ENCODE peak calls at places on chromosomes 5 and 9, in six cellular contexts. One of them, this sample, is unnamed. For H3K4me1, the result is how much of the 10 kb centered on the place peaks cover.

GRCh38 chr5:76601470-76601869 is 21.7 kb downstream of the F2RL2 start:
- DNase-seq in A549: peak
- DNase-seq in spleen: no peak
- DNase-seq in right cardiac atrium: no peak
- DNase-seq in body of pancreas: peak
- DNase-seq in transverse colon: no peak
- DNase-seq in this sample: peak

GRCh38 chr9:19493845-19494244 is 85.0 kb downstream of the ACER2 start:
- DNase-seq in body of pancreas: no peak
- DNase-seq in A549: no peak
- DNase-seq in right cardiac atrium: no peak
- DNase-seq in transverse colon: no peak
- DNase-seq in spleen: no peak
- DNase-seq in this sample: no peak

GRCh38 chr5:79811904-79812303 is 122.3 kb downstream of the CMYA5 start:
- DNase-seq in A549: no peak
- DNase-seq in spleen: no peak
- DNase-seq in transverse colon: no peak
- DNase-seq in right cardiac atrium: no peak
- DNase-seq in body of pancreas: no peak
- DNase-seq in this sample: no peak

GRCh38 chr5:53425598-53426516 is 54.6 kb upstream of the FST start:
- DNase-seq in right cardiac atrium: no peak
- DNase-seq in A549: peak
- DNase-seq in spleen: no peak
- DNase-seq in body of pancreas: peak
- DNase-seq in transverse colon: peak
- DNase-seq in this sample: peak

GRCh38 chr9:4517274-4517673 is 27.0 kb downstream of the SLC1A1 start:
- DNase-seq in A549: no peak
- DNase-seq in right cardiac atrium: no peak
- DNase-seq in spleen: no peak
- DNase-seq in body of pancreas: no peak
- DNase-seq in transverse colon: no peak
- DNase-seq in this sample: no peak

GRCh38 chr5:5050797-5051196 is 89.3 kb upstream of the ADAMTS16 start:
- DNase-seq in transverse colon: no peak
- DNase-seq in right cardiac atrium: no peak
- DNase-seq in A549: no peak
- DNase-seq in body of pancreas: no peak
- DNase-seq in spleen: no peak
- DNase-seq in this sample: no peak

GRCh38 chr9:14018061-14018460 is 295.9 kb downstream of the NFIB start:
- DNase-seq in spleen: no peak
- DNase-seq in right cardiac atrium: peak
- DNase-seq in A549: peak
- DNase-seq in body of pancreas: peak
- DNase-seq in transverse colon: no peak
- DNase-seq in this sample: no peak

GRCh38 chr9:92589918-92590317 is 54.1 kb upstream of the ECM2 start:
- DNase-seq in body of pancreas: no peak
- DNase-seq in transverse colon: no peak
- DNase-seq in right cardiac atrium: no peak
- DNase-seq in A549: no peak
- DNase-seq in spleen: no peak
- DNase-seq in this sample: no peak

GRCh38 chr5:141507387-141508091 is 18.7 kb downstream of the PCDHGC5 start:
- DNase-seq in transverse colon: no peak
- DNase-seq in spleen: no peak
- DNase-seq in body of pancreas: no peak
- DNase-seq in right cardiac atrium: peak
- DNase-seq in A549: no peak
- DNase-seq in this sample: no peak

GRCh38 chr5:113256671-113257452 is 177.9 kb downstream of the TSSK1B start:
- DNase-seq in A549: no peak
- DNase-seq in body of pancreas: no peak
- DNase-seq in transverse colon: no peak
- DNase-seq in right cardiac atrium: no peak
- DNase-seq in spleen: no peak
- DNase-seq in this sample: no peak

GRCh38 chr5:65076251-65076869 is 307.6 kb downstream of the CWC27 start:
- DNase-seq in body of pancreas: peak
- DNase-seq in spleen: no peak
- DNase-seq in transverse colon: peak
- DNase-seq in A549: peak
- DNase-seq in right cardiac atrium: peak
- DNase-seq in this sample: peak

GRCh38 chr5:2217219-2217618 is 334.5 kb upstream of the IRX4 start:
- DNase-seq in body of pancreas: no peak
- DNase-seq in transverse colon: no peak
- DNase-seq in right cardiac atrium: no peak
- DNase-seq in spleen: peak
- DNase-seq in A549: no peak
- DNase-seq in this sample: no peak

GRCh38 chr5:99032234-99033013 is 103.6 kb upstream of the CHD1 start:
- DNase-seq in body of pancreas: peak
- DNase-seq in right cardiac atrium: peak
- DNase-seq in transverse colon: peak
- DNase-seq in A549: peak
- DNase-seq in spleen: no peak
- DNase-seq in this sample: peak

GRCh38 chr9:124869986-124870560 is 8.1 kb downstream of the ARPC5L start:
- DNase-seq in body of pancreas: peak
- DNase-seq in transverse colon: peak
- DNase-seq in A549: no peak
- DNase-seq in right cardiac atrium: no peak
- DNase-seq in spleen: peak
- DNase-seq in this sample: no peak

GRCh38 chr5:95818181-95819147 is 4.1 kb downstream of the GLRX start:
- DNase-seq in right cardiac atrium: no peak
- DNase-seq in transverse colon: no peak
- DNase-seq in body of pancreas: no peak
- DNase-seq in spleen: peak
- DNase-seq in A549: no peak
- DNase-seq in this sample: no peak

GRCh38 chr9:3698531-3698930 is 172.7 kb upstream of the RFX3 start:
- DNase-seq in transverse colon: no peak
- DNase-seq in A549: no peak
- DNase-seq in body of pancreas: no peak
- DNase-seq in spleen: no peak
- DNase-seq in right cardiac atrium: no peak
- DNase-seq in this sample: no peak

GRCh38 chr5:143010335-143010734 is 240.2 kb downstream of the ARHGAP26 start:
- DNase-seq in A549: no peak
- DNase-seq in transverse colon: no peak
- DNase-seq in spleen: no peak
- DNase-seq in right cardiac atrium: no peak
- DNase-seq in body of pancreas: no peak
- DNase-seq in this sample: no peak

GRCh38 chr5:170097934-170098333 is 7.8 kb upstream of the FOXI1 start:
- DNase-seq in body of pancreas: no peak
- DNase-seq in transverse colon: peak
- DNase-seq in right cardiac atrium: no peak
- DNase-seq in spleen: peak
- DNase-seq in A549: no peak
- DNase-seq in this sample: no peak

GRCh38 chr9:7542648-7543165 is 256.9 kb downstream of the DMAC1 start:
- DNase-seq in spleen: no peak
- DNase-seq in body of pancreas: no peak
- DNase-seq in right cardiac atrium: no peak
- DNase-seq in A549: no peak
- DNase-seq in transverse colon: no peak
- DNase-seq in this sample: no peak

GRCh38 chr5:97100486-97100885 is 41.9 kb downstream of the LIX1 start:
- DNase-seq in transverse colon: no peak
- DNase-seq in body of pancreas: no peak
- DNase-seq in right cardiac atrium: no peak
- DNase-seq in A549: no peak
- DNase-seq in spleen: no peak
- DNase-seq in this sample: no peak

GRCh38 chr9:8268216-8268878 is 468.8 kb upstream of the DMAC1 start:
- DNase-seq in spleen: no peak
- DNase-seq in A549: no peak
- DNase-seq in transverse colon: no peak
- DNase-seq in right cardiac atrium: no peak
- DNase-seq in body of pancreas: peak
- DNase-seq in this sample: no peak

GRCh38 chr9:123135458-123135857 is 102.0 kb downstream of the GPR21 start:
- DNase-seq in body of pancreas: no peak
- DNase-seq in transverse colon: no peak
- DNase-seq in spleen: no peak
- DNase-seq in right cardiac atrium: no peak
- DNase-seq in A549: no peak
- DNase-seq in this sample: no peak

GRCh38 chr9:132851421-132851792 is 26.7 kb downstream of the AK8 start:
- DNase-seq in spleen: no peak
- DNase-seq in transverse colon: no peak
- DNase-seq in right cardiac atrium: no peak
- DNase-seq in body of pancreas: no peak
- DNase-seq in A549: no peak
- DNase-seq in this sample: no peak

GRCh38 chr5:128487041-128487440 is 51.0 kb downstream of the FBN2 start:
- DNase-seq in transverse colon: no peak
- DNase-seq in body of pancreas: no peak
- DNase-seq in right cardiac atrium: no peak
- DNase-seq in spleen: no peak
- DNase-seq in A549: peak
- DNase-seq in this sample: no peak

GRCh38 chr5:73564644-73565165 is 734 bp downstream of the ANKRA2 start:
- DNase-seq in spleen: no peak
- DNase-seq in right cardiac atrium: no peak
- DNase-seq in A549: no peak
- DNase-seq in transverse colon: no peak
- DNase-seq in body of pancreas: no peak
- DNase-seq in this sample: peak

GRCh38 chr5:136799806-136800372 is 434.5 kb upstream of the TRPC7 start:
- DNase-seq in A549: no peak
- DNase-seq in body of pancreas: no peak
- DNase-seq in right cardiac atrium: no peak
- DNase-seq in transverse colon: no peak
- DNase-seq in spleen: no peak
- DNase-seq in this sample: no peak

GRCh38 chr5:213803-214395 is 4.1 kb downstream of the CCDC127 start:
- DNase-seq in transverse colon: no peak
- DNase-seq in spleen: no peak
- DNase-seq in body of pancreas: no peak
- DNase-seq in A549: no peak
- DNase-seq in right cardiac atrium: no peak
- DNase-seq in this sample: no peak

GRCh38 chr5:179453616-179454015 is 96.7 kb upstream of the RUFY1 start:
- DNase-seq in A549: no peak
- DNase-seq in transverse colon: no peak
- DNase-seq in right cardiac atrium: no peak
- DNase-seq in spleen: no peak
- DNase-seq in body of pancreas: no peak
- DNase-seq in this sample: no peak

GRCh38 chr5:164048527-164048926 is 543.1 kb downstream of the MAT2B start:
- DNase-seq in spleen: no peak
- DNase-seq in A549: no peak
- DNase-seq in right cardiac atrium: no peak
- DNase-seq in transverse colon: no peak
- DNase-seq in body of pancreas: no peak
- DNase-seq in this sample: no peak

GRCh38 chr9:75612754-75613153 is 277.7 kb upstream of the PCSK5 start:
- DNase-seq in transverse colon: no peak
- DNase-seq in A549: no peak
- DNase-seq in body of pancreas: no peak
- DNase-seq in right cardiac atrium: no peak
- DNase-seq in spleen: no peak
- DNase-seq in this sample: no peak

GRCh38 chr9:75616841-75617566 is 273.5 kb upstream of the PCSK5 start:
- DNase-seq in A549: no peak
- DNase-seq in spleen: no peak
- DNase-seq in body of pancreas: no peak
- DNase-seq in right cardiac atrium: no peak
- DNase-seq in transverse colon: no peak
- DNase-seq in this sample: no peak

GRCh38 chr9:75616052-75616451 is 274.4 kb upstream of the PCSK5 start:
- DNase-seq in A549: no peak
- DNase-seq in body of pancreas: no peak
- DNase-seq in spleen: no peak
- DNase-seq in right cardiac atrium: no peak
- DNase-seq in transverse colon: no peak
- DNase-seq in this sample: no peak

GRCh38 chr9:75615284-75615683 is 275.2 kb upstream of the PCSK5 start:
- DNase-seq in right cardiac atrium: no peak
- DNase-seq in spleen: no peak
- DNase-seq in A549: no peak
- DNase-seq in transverse colon: no peak
- DNase-seq in body of pancreas: no peak
- DNase-seq in this sample: no peak

GRCh38 chr9:75612205-75612604 is 278.3 kb upstream of the PCSK5 start:
- DNase-seq in A549: no peak
- DNase-seq in spleen: no peak
- DNase-seq in right cardiac atrium: no peak
- DNase-seq in body of pancreas: no peak
- DNase-seq in transverse colon: no peak
- DNase-seq in this sample: no peak
- H3K4me3 ChIP-seq in A549: no peak
- H3K4me3 ChIP-seq in spleen: no peak
- H3K4me3 ChIP-seq in right cardiac atrium: no peak
- H3K4me3 ChIP-seq in body of pancreas: no peak
- H3K4me3 ChIP-seq in transverse colon: no peak
- H3K4me3 ChIP-seq in this sample: no peak

DNA sequence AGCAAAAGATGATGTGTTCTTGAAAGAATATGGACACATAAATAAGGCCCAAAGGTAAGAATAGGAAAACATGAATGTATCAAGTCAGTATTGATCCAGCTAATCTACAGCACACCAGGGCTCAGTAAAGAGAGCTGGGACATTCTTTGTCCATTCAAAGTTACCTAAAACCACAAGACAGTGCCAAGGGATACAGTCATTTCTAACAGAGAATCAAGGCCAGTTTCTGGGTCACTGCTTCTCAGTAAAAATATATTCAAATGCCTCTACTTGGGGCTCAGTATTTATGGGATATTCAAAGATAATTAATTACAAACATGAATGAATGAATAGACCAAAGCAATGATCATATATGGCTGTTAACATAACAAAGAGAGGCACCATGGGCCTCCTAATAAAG is 35.0 kb downstream of the MTMR12 start:
- DNase-seq in right cardiac atrium: no peak
- DNase-seq in A549: no peak
- DNase-seq in transverse colon: no peak
- DNase-seq in body of pancreas: no peak
- DNase-seq in spleen: no peak
- DNase-seq in this sample: no peak
- H3K4me1 ChIP-seq in right cardiac atrium: under half
- H3K4me1 ChIP-seq in A549: under half
- H3K4me1 ChIP-seq in transverse colon: under half
- H3K4me1 ChIP-seq in body of pancreas: under half
- H3K4me1 ChIP-seq in spleen: under half
- H3K4me1 ChIP-seq in this sample: under half

GRCh38 chr5:41510176-41510831 is at the start of gene PLCXD3:
- DNase-seq in body of pancreas: peak
- DNase-seq in right cardiac atrium: peak
- DNase-seq in spleen: peak
- DNase-seq in transverse colon: no peak
- DNase-seq in A549: peak
- DNase-seq in this sample: peak
- H3K4me3 ChIP-seq in body of pancreas: no peak
- H3K4me3 ChIP-seq in right cardiac atrium: peak
- H3K4me3 ChIP-seq in spleen: no peak
- H3K4me3 ChIP-seq in transverse colon: peak
- H3K4me3 ChIP-seq in A549: peak
- H3K4me3 ChIP-seq in this sample: peak

GRCh38 chr5:157574456-157575095 is 999 bp downstream of the ADAM19 start:
- DNase-seq in transverse colon: peak
- DNase-seq in right cardiac atrium: peak
- DNase-seq in body of pancreas: no peak
- DNase-seq in spleen: peak
- DNase-seq in A549: no peak
- DNase-seq in this sample: peak
- H3K4me1 ChIP-seq in transverse colon: under half
- H3K4me1 ChIP-seq in right cardiac atrium: under half
- H3K4me1 ChIP-seq in body of pancreas: under half
- H3K4me1 ChIP-seq in spleen: under half
- H3K4me1 ChIP-seq in A549: under half
- H3K4me1 ChIP-seq in this sample: under half